ENCODE peak calls at places on chromosome 4, in ten cellular contexts. O is SJCRH30; X is caudate nucleus; D is mesendoderm; N is naive thymus-derived CD4-positive, alpha-beta T cell; W is endothelial cell of umbilical vein; T is AG04450; Q is fibroblast of lung; B is aorta; A is right cardiac atrium. S is an unnamed sample.

GRCh38 chr4:173466101-173466500 is 63.9 kb downstream of the HAND2 start:
- DNase-seq in N (no peak), Q (peak; percentile 81), X (no peak), D (no peak), A (no peak), W (no peak), B (no peak), T (no peak), O (no peak), S (no peak)

GRCh38 chr4:40316333-40316781 is 18.8 kb upstream of the CHRNA9 start:
- DNase-seq in Q (peak; percentile 91), B (no peak), N (no peak), X (no peak), W (peak; percentile 92), A (no peak), T (peak; percentile 67), D (no peak), O (no peak), S (no peak)

GRCh38 chr4:127309360-127310095 is 323.2 kb upstream of the INTU start:
- DNase-seq in D (no peak), T (no peak), A (no peak), Q (peak; percentile 44), B (no peak), O (no peak), N (no peak), W (no peak), X (no peak), S (no peak)

GRCh38 chr4:95714571-95714970 is 125.3 kb upstream of the PDHA2 start:
- DNase-seq in W (no peak), T (no peak), B (no peak), Q (no peak), D (no peak), O (no peak), A (no peak), X (no peak), N (no peak), S (no peak)

GRCh38 chr4:108029321-108029720 is 39.6 kb downstream of the HADH start:
- DNase-seq in B (no peak), X (no peak), W (no peak), A (no peak), T (no peak), Q (no peak), N (no peak), O (no peak), D (no peak), S (no peak)

GRCh38 chr4:154132406-154132805 is 343.5 kb upstream of the SFRP2 start:
- DNase-seq in D (no peak), O (no peak), B (no peak), T (no peak), X (no peak), Q (peak; percentile 65), N (no peak), W (no peak), A (no peak), S (no peak)

GRCh38 chr4:38889143-38889542 is 21.5 kb downstream of the FAM114A1 start:
- DNase-seq in O (no peak), A (no peak), N (no peak), X (no peak), Q (peak; percentile 94), W (peak; percentile 89), T (no peak), B (no peak), D (no peak), S (no peak)

GRCh38 chr4:110618091-110619000 is 4.5 kb downstream of the PITX2 start:
- DNase-seq in T (no peak), B (no peak), W (no peak), O (peak; percentile 63), D (peak; percentile 92), A (peak; percentile 18), Q (no peak), N (no peak), X (no peak), S (no peak)

GRCh38 chr4:67714248-67714583 is 13.3 kb upstream of the UBA6 start:
- DNase-seq in Q (no peak), B (no peak), D (peak; percentile 55), O (no peak), N (no peak), W (no peak), A (no peak), X (no peak), T (no peak), S (no peak)

GRCh38 chr4:131534944-131535640 is 1614.0 kb upstream of the PCDH10 start:
- DNase-seq in O (no peak), D (no peak), Q (no peak), B (no peak), N (no peak), W (no peak), A (no peak), X (no peak), T (no peak), S (no peak)

GRCh38 chr4:86606809-86607208 is 12.7 kb downstream of the PTPN13 start:
- DNase-seq in A (no peak), T (no peak), N (no peak), O (no peak), X (no peak), W (no peak), D (no peak), B (no peak), Q (no peak), S (no peak)

GRCh38 chr4:98143001-98143899 is at the start of gene STPG2:
- DNase-seq in Q (peak; percentile 87), O (peak; percentile 85), X (peak; percentile 93), B (peak; percentile 95), W (peak; percentile 87), N (peak; percentile 85), D (peak; percentile 96), T (peak; percentile 66), A (peak; percentile 96), S (peak; percentile 94)

GRCh38 chr4:113539408-113539807 is 222.1 kb downstream of the CAMK2D start:
- DNase-seq in O (no peak), X (no peak), Q (peak; percentile 86), N (no peak), A (no peak), T (peak; percentile 49), D (no peak), W (no peak), B (no peak), S (no peak)

DNA sequence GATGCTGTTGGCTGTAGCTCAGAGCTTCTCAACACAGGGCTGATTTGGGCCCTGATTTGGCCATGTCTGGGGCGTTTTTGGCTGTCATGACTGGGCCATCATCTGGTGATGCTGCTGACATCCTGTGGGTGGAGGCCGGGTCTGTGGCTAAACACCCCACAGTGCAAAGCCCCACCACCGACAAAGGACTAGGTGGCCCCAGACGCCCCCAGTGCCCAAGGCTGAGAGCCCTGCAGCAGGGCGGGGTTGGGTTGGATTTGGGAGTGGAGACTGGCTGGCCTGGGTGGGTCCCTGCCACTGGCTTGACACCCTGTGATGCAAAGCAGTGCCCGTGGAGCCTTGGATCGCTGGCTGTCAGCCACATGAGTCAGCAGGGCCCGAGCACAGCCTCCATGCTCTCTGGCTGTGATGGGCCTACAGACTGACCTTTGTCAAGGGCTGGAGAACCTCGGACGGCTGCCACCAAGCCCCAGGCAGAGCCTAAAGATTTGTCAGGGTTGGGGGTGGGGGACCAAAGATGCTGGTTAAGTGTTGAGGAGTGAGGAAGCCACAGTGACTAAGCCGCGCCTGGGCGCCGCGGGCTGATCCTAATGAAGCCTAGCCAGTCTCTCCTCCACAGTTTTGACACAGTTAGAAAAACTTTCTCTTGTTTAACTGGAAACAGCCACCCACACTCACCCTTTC is 28.3 kb downstream of the CYTL1 start:
- DNase-seq in W (no peak), A (peak; percentile 96), B (peak; percentile 95), Q (peak; percentile 85), X (no peak), N (no peak), D (no peak), T (no peak), O (peak; percentile 24), S (peak; percentile 6)
- H3K27ac ChIP-seq in W (no peak overlapping the region), A (peak overlapping the region; percentile 2), B (peak overlapping the region; percentile 75), Q (peak overlapping the region; percentile 47), X (no peak overlapping the region), N (no peak overlapping the region), D (no peak overlapping the region), T (peak overlapping the region; percentile 21), O (no peak overlapping the region), S (no peak overlapping the region)

GRCh38 chr4:118773082-118773792 is 62.7 kb downstream of the SEC24D start:
- DNase-seq in D (peak; percentile 77), X (no peak), T (no peak), N (no peak), W (peak; percentile 40), B (no peak), Q (peak; percentile 47), A (no peak), O (no peak), S (no peak)

GRCh38 chr4:118776166-118776954 is 59.6 kb downstream of the SEC24D start:
- DNase-seq in N (no peak), X (no peak), T (no peak), A (no peak), O (no peak), W (peak; percentile 50), D (no peak), B (no peak), Q (peak; percentile 76), S (no peak)

GRCh38 chr4:118775405-118775804 is 60.5 kb downstream of the SEC24D start:
- DNase-seq in W (no peak), X (no peak), O (no peak), D (peak; percentile 18), T (no peak), A (no peak), Q (no peak), N (no peak), B (no peak), S (no peak)

GRCh38 chr4:118774321-118774720 is 61.6 kb downstream of the SEC24D start:
- DNase-seq in X (no peak), N (no peak), A (no peak), O (no peak), D (no peak), B (no peak), T (no peak), W (peak; percentile 72), Q (no peak), S (no peak)

DNA sequence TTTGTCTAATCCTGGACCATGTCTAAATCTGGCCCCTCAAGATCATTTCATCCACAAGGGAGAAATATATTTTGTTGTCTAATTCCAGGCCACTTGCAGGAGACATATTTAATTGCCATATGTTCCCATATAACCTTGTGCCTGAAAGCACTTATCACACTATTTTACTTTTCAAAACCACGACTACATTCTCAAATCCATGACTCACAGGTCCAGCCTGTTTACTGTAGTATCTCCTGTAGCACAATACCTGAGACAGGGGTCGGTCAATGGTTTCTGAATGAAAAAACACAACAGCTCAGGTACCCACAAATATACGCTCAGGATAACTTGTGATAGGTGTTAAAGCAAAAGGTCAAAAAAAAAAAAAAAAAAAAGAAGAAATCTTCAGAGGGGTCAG is 60.9 kb downstream of the SEC24D start:
- DNase-seq in T (no peak), B (no peak), O (no peak), A (no peak), D (peak; percentile 26), N (no peak), W (peak; percentile 45), Q (peak; percentile 65), X (no peak), S (no peak)
- H3K27ac ChIP-seq in T (no peak overlapping the region), B (no peak overlapping the region), O (no peak overlapping the region), A (no peak overlapping the region), D (no peak overlapping the region), N (no peak overlapping the region), W (peak overlapping the region; percentile 56), Q (no peak overlapping the region), X (no peak overlapping the region), S (no peak overlapping the region)

GRCh38 chr4:5471691-5472090 is 236.7 kb downstream of the EVC2 start:
- DNase-seq in N (no peak), A (no peak), O (no peak), W (no peak), D (no peak), B (no peak), X (no peak), Q (no peak), T (no peak), S (no peak)
- H3K27ac ChIP-seq in N (no peak overlapping the region), A (no peak overlapping the region), O (no peak overlapping the region), W (no peak overlapping the region), D (no peak overlapping the region), B (no peak overlapping the region), X (no peak overlapping the region), Q (no peak overlapping the region), T (no peak overlapping the region), S (no peak overlapping the region)

GRCh38 chr4:23728971-23729370 is 160.9 kb downstream of the PPARGC1A start:
- DNase-seq in X (no peak), N (no peak), T (no peak), A (no peak), W (no peak), D (no peak), Q (peak; percentile 33), O (no peak), B (no peak), S (no peak)
- H3K27ac ChIP-seq in X (no peak overlapping the region), N (no peak overlapping the region), T (no peak overlapping the region), A (no peak overlapping the region), W (no peak overlapping the region), D (no peak overlapping the region), Q (no peak overlapping the region), O (no peak overlapping the region), B (no peak overlapping the region), S (no peak overlapping the region)

S was measured in substantia nigra.